ENCODE peak calls at places on chromosome 11, in four cellular contexts. One of them, this sample, is unnamed.

GRCh38 chr11:73554677-73555320 is 43.1 kb downstream of the FAM168A start:
- DNase-seq in kidney: no peak
- DNase-seq in naive thymus-derived CD4-positive, alpha-beta T cell: no peak
- DNase-seq in brain microvascular endothelial cell: no peak
- DNase-seq in this sample: no peak

GRCh38 chr11:93034031-93034430 is 64.6 kb downstream of the MTNR1B start:
- DNase-seq in brain microvascular endothelial cell: peak
- DNase-seq in naive thymus-derived CD4-positive, alpha-beta T cell: no peak
- DNase-seq in kidney: no peak
- DNase-seq in this sample: no peak

GRCh38 chr11:28464252-28464867 is 356.2 kb downstream of the METTL15 start:
- DNase-seq in naive thymus-derived CD4-positive, alpha-beta T cell: no peak
- DNase-seq in brain microvascular endothelial cell: peak
- DNase-seq in kidney: no peak
- DNase-seq in this sample: no peak

GRCh38 chr11:81990659-81991443 is 742.8 kb downstream of the FAM181B start:
- DNase-seq in naive thymus-derived CD4-positive, alpha-beta T cell: no peak
- DNase-seq in kidney: peak
- DNase-seq in brain microvascular endothelial cell: no peak
- DNase-seq in this sample: no peak

GRCh38 chr11:80872116-80872728 is 1431.4 kb upstream of the TENM4 start:
- DNase-seq in naive thymus-derived CD4-positive, alpha-beta T cell: no peak
- DNase-seq in brain microvascular endothelial cell: no peak
- DNase-seq in kidney: no peak
- DNase-seq in this sample: no peak

GRCh38 chr11:73184953-73185671 is 33.0 kb upstream of the P2RY2 start:
- DNase-seq in brain microvascular endothelial cell: peak
- DNase-seq in kidney: peak
- DNase-seq in naive thymus-derived CD4-positive, alpha-beta T cell: peak
- DNase-seq in this sample: peak

GRCh38 chr11:2580444-2581050 is 119.2 kb downstream of the KCNQ1OT1 start:
- DNase-seq in naive thymus-derived CD4-positive, alpha-beta T cell: no peak
- DNase-seq in kidney: peak
- DNase-seq in brain microvascular endothelial cell: no peak
- DNase-seq in this sample: peak

GRCh38 chr11:24714601-24715000 is 217.7 kb downstream of the LUZP2 start:
- DNase-seq in naive thymus-derived CD4-positive, alpha-beta T cell: no peak
- DNase-seq in kidney: no peak
- DNase-seq in brain microvascular endothelial cell: no peak
- DNase-seq in this sample: no peak

GRCh38 chr11:128725630-128726461 is 32.0 kb downstream of the FLI1 start:
- DNase-seq in brain microvascular endothelial cell: no peak
- DNase-seq in kidney: no peak
- DNase-seq in naive thymus-derived CD4-positive, alpha-beta T cell: peak
- DNase-seq in this sample: no peak

GRCh38 chr11:113705871-113706654 is at the start of gene TMPRSS5:
- DNase-seq in naive thymus-derived CD4-positive, alpha-beta T cell: no peak
- DNase-seq in kidney: no peak
- DNase-seq in brain microvascular endothelial cell: no peak
- DNase-seq in this sample: no peak

This sample was measured in islet precursor cell.